ENCODE peak calls at places on chromosomes 7 and 10, in seven cellular contexts. U, A, I, L, Z, P and G are unnamed samples.

GRCh38 chr10:11610855-11611247 is 599 bp downstream of the USP6NL start:
- DNase-seq in U (peak; percentile 50), A (peak; percentile 59), I (peak; percentile 52), L (peak; percentile 73), Z (no peak), P (no peak), G (peak; percentile 30)

GRCh38 chr10:11825796-11826414 is 2.7 kb downstream of the PROSER2 start:
- DNase-seq in U (no peak), A (no peak), I (no peak), L (no peak), Z (no peak), P (no peak), G (no peak)

GRCh38 chr10:84348431-84348830 is 20.0 kb downstream of the CCSER2 start:
- DNase-seq in U (peak; percentile 87), A (no peak), I (no peak), L (peak; percentile 82), Z (no peak), P (no peak), G (no peak)

GRCh38 chr7:90896458-90896857 is 300.3 kb downstream of the CDK14 start:
- DNase-seq in U (peak; percentile 54), A (no peak), I (no peak), L (peak; percentile 38), Z (no peak), P (no peak), G (no peak)

GRCh38 chr10:43644252-43644651 is 4.4 kb downstream of the ZNF32 start:
- DNase-seq in U (peak; percentile 45), A (no peak), I (no peak), L (peak; percentile 33), Z (no peak), P (no peak), G (no peak)

GRCh38 chr10:97713828-97714400 is 384 bp downstream of the MARVELD1 start:
- DNase-seq in U (peak; percentile 77), A (peak; percentile 75), I (peak; percentile 89), L (peak; percentile 90), Z (peak; percentile 36), P (peak; percentile 32), G (peak; percentile 57)

GRCh38 chr7:101163281-101164070 is 1.9 kb downstream of the VGF start:
- DNase-seq in U (no peak), A (no peak), I (peak; percentile 82), L (peak; percentile 30), Z (peak; percentile 67), P (peak; percentile 20), G (peak; percentile 40)

GRCh38 chr10:20004087-20004523 is 187.9 kb downstream of the PLXDC2 start:
- DNase-seq in U (peak; percentile 67), A (peak; percentile 37), I (peak; percentile 68), L (peak; percentile 19), Z (no peak), P (no peak), G (no peak)

GRCh38 chr10:89427629-89428028 is 13.3 kb downstream of the IFIT5 start:
- DNase-seq in U (peak; percentile 90), A (no peak), I (no peak), L (peak; percentile 87), Z (no peak), P (no peak), G (no peak)

GRCh38 chr10:74208997-74209396 is 58.0 kb downstream of the ADK start:
- DNase-seq in U (no peak), A (no peak), I (no peak), L (no peak), Z (no peak), P (no peak), G (no peak)

GRCh38 chr10:81414038-81414437 is 461.0 kb upstream of the NRG3 start:
- DNase-seq in U (peak; percentile 2), A (peak; percentile 80), I (peak; percentile 6), L (no peak), Z (no peak), P (no peak), G (peak; percentile 1)

GRCh38 chr7:5423272-5423843 is at the start of gene TNRC18:
- DNase-seq in U (no peak), A (peak; percentile 52), I (peak; percentile 81), L (no peak), Z (peak; percentile 49), P (no peak), G (peak; percentile 55)

GRCh38 chr7:98251251-98251843 is 685 bp downstream of the TECPR1 start:
- DNase-seq in U (peak; percentile 42), A (peak; percentile 40), I (peak; percentile 30), L (peak; percentile 53), Z (peak; percentile 50), P (peak; percentile 28), G (no peak)

GRCh38 chr7:130987092-130987491 is 253.1 kb upstream of the KLF14 start:
- DNase-seq in U (no peak), A (no peak), I (no peak), L (no peak), Z (no peak), P (no peak), G (no peak)

GRCh38 chr7:152761116-152761748 is 1.7 kb downstream of the ACTR3B start:
- DNase-seq in U (peak; percentile 75), A (no peak), I (no peak), L (peak; percentile 87), Z (no peak), P (no peak), G (no peak)

GRCh38 chr7:46848944-46849343 is 733.0 kb downstream of the TNS3 start:
- DNase-seq in U (peak; percentile 27), A (no peak), I (no peak), L (peak; percentile 81), Z (no peak), P (no peak), G (no peak)

GRCh38 chr7:7808156-7808555 is 89.7 kb upstream of the RPA3 start:
- DNase-seq in U (peak; percentile 79), A (no peak), I (no peak), L (peak; percentile 64), Z (no peak), P (no peak), G (no peak)

GRCh38 chr7:151410405-151411390 is 860 bp upstream of the WDR86 start:
- DNase-seq in U (no peak), A (peak; percentile 84), I (no peak), L (no peak), Z (no peak), P (no peak), G (peak; percentile 36)

GRCh38 chr10:121368347-121369025 is 229.8 kb downstream of the FGFR2 start:
- DNase-seq in U (no peak), A (no peak), I (no peak), L (no peak), Z (no peak), P (no peak), G (no peak)

GRCh38 chr7:66970310-66970709 is 25.1 kb downstream of the SBDS start:
- DNase-seq in U (no peak), A (no peak), I (no peak), L (no peak), Z (no peak), P (no peak), G (no peak)

GRCh38 chr7:12431886-12432285 is 28.2 kb upstream of the VWDE start:
- DNase-seq in U (peak; percentile 52), A (no peak), I (no peak), L (peak; percentile 37), Z (peak; percentile 87), P (no peak), G (no peak)

GRCh38 chr7:54330216-54330800 is 211.9 kb upstream of the VSTM2A start:
- DNase-seq in U (no peak), A (no peak), I (no peak), L (no peak), Z (no peak), P (no peak), G (no peak)

GRCh38 chr7:36153571-36154097 is 580 bp downstream of the EEPD1 start:
- DNase-seq in U (no peak), A (peak; percentile 21), I (no peak), L (peak; percentile 33), Z (no peak), P (no peak), G (no peak)

GRCh38 chr7:121323515-121323914 is 5.3 kb upstream of the WNT16 start:
- DNase-seq in U (no peak), A (no peak), I (no peak), L (no peak), Z (no peak), P (no peak), G (no peak)

GRCh38 chr7:44285561-44285960 is 39.8 kb downstream of the CAMK2B start:
- DNase-seq in U (no peak), A (no peak), I (no peak), L (no peak), Z (no peak), P (no peak), G (no peak)

GRCh38 chr7:151631968-151632749 is 112.5 kb upstream of the RHEB start:
- DNase-seq in U (peak; percentile 68), A (peak; percentile 92), I (peak; percentile 87), L (peak; percentile 84), Z (peak; percentile 59), P (peak; percentile 84), G (peak; percentile 67)

GRCh38 chr10:34002896-34003295 is 668.4 kb upstream of the NRP1 start:
- DNase-seq in U (no peak), A (no peak), I (no peak), L (no peak), Z (no peak), P (no peak), G (no peak)

GRCh38 chr7:151683615-151684407 is 164.1 kb upstream of the RHEB start:
- DNase-seq in U (no peak), A (no peak), I (no peak), L (no peak), Z (no peak), P (no peak), G (no peak)

GRCh38 chr7:78487464-78487863 is 688.9 kb downstream of the PHTF2 start:
- DNase-seq in U (no peak), A (no peak), I (no peak), L (no peak), Z (no peak), P (no peak), G (no peak)